ENCODE peak calls at places on chromosomes 3 and 15, in seven cellular contexts. One of them, this sample, is unnamed.

GRCh38 chr3:141782386-141782932 is 19.3 kb downstream of the GRK7 start:
- DNase-seq in lung: no peak
- DNase-seq in endodermal cell: peak
- DNase-seq in neural progenitor cell: no peak
- DNase-seq in A549: peak
- DNase-seq in choroid plexus epithelial cell: peak
- DNase-seq in breast epithelium: no peak
- DNase-seq in this sample: no peak

GRCh38 chr15:90024406-90024805 is 23.3 kb downstream of the ZNF710 start:
- DNase-seq in endodermal cell: peak
- DNase-seq in lung: no peak
- DNase-seq in choroid plexus epithelial cell: no peak
- DNase-seq in neural progenitor cell: no peak
- DNase-seq in A549: no peak
- DNase-seq in breast epithelium: no peak
- DNase-seq in this sample: no peak

GRCh38 chr3:156847746-156848339 is 21.7 kb downstream of the LEKR1 start:
- DNase-seq in A549: no peak
- DNase-seq in neural progenitor cell: no peak
- DNase-seq in lung: no peak
- DNase-seq in endodermal cell: no peak
- DNase-seq in choroid plexus epithelial cell: no peak
- DNase-seq in breast epithelium: no peak
- DNase-seq in this sample: no peak

GRCh38 chr3:31661993-31662392 is 129.3 kb downstream of the STT3B start:
- DNase-seq in lung: no peak
- DNase-seq in endodermal cell: no peak
- DNase-seq in breast epithelium: no peak
- DNase-seq in neural progenitor cell: no peak
- DNase-seq in choroid plexus epithelial cell: no peak
- DNase-seq in A549: no peak
- DNase-seq in this sample: no peak

GRCh38 chr15:33700695-33701303 is 267.5 kb upstream of the CHRM5 start:
- DNase-seq in endodermal cell: peak
- DNase-seq in A549: peak
- DNase-seq in neural progenitor cell: peak
- DNase-seq in breast epithelium: peak
- DNase-seq in choroid plexus epithelial cell: peak
- DNase-seq in lung: peak
- DNase-seq in this sample: no peak

GRCh38 chr15:67142142-67143092 is 77.0 kb downstream of the SMAD3 start:
- DNase-seq in endodermal cell: peak
- DNase-seq in breast epithelium: no peak
- DNase-seq in A549: peak
- DNase-seq in choroid plexus epithelial cell: peak
- DNase-seq in lung: no peak
- DNase-seq in neural progenitor cell: no peak
- DNase-seq in this sample: no peak

GRCh38 chr15:50907866-50908208 is 646 bp upstream of the AP4E1 start:
- DNase-seq in endodermal cell: peak
- DNase-seq in lung: peak
- DNase-seq in choroid plexus epithelial cell: peak
- DNase-seq in breast epithelium: no peak
- DNase-seq in neural progenitor cell: peak
- DNase-seq in A549: peak
- DNase-seq in this sample: no peak

GRCh38 chr3:169071003-169071402 is 592.5 kb downstream of the MECOM start:
- DNase-seq in endodermal cell: no peak
- DNase-seq in A549: no peak
- DNase-seq in lung: no peak
- DNase-seq in choroid plexus epithelial cell: peak
- DNase-seq in neural progenitor cell: no peak
- DNase-seq in breast epithelium: no peak
- DNase-seq in this sample: no peak

GRCh38 chr3:196431193-196432136 is 762 bp downstream of the UBXN7 start:
- DNase-seq in endodermal cell: no peak
- DNase-seq in A549: peak
- DNase-seq in lung: peak
- DNase-seq in neural progenitor cell: peak
- DNase-seq in breast epithelium: no peak
- DNase-seq in choroid plexus epithelial cell: peak
- DNase-seq in this sample: peak

GRCh38 chr3:155790272-155790918 is 15.7 kb downstream of the C3orf33 start:
- DNase-seq in breast epithelium: no peak
- DNase-seq in endodermal cell: no peak
- DNase-seq in A549: no peak
- DNase-seq in neural progenitor cell: no peak
- DNase-seq in choroid plexus epithelial cell: no peak
- DNase-seq in lung: no peak
- DNase-seq in this sample: no peak

GRCh38 chr15:83843511-83843910 is 189.6 kb downstream of the ADAMTSL3 start:
- DNase-seq in choroid plexus epithelial cell: peak
- DNase-seq in breast epithelium: no peak
- DNase-seq in neural progenitor cell: no peak
- DNase-seq in endodermal cell: no peak
- DNase-seq in A549: no peak
- DNase-seq in lung: no peak
- DNase-seq in this sample: no peak

GRCh38 chr3:146682176-146682575 is 77.0 kb upstream of the PLSCR5 start:
- DNase-seq in neural progenitor cell: no peak
- DNase-seq in breast epithelium: no peak
- DNase-seq in endodermal cell: no peak
- DNase-seq in choroid plexus epithelial cell: peak
- DNase-seq in lung: no peak
- DNase-seq in A549: no peak
- DNase-seq in this sample: no peak

GRCh38 chr3:158152186-158152585 is 42.3 kb downstream of the RSRC1 start:
- DNase-seq in endodermal cell: no peak
- DNase-seq in breast epithelium: no peak
- DNase-seq in lung: no peak
- DNase-seq in A549: no peak
- DNase-seq in choroid plexus epithelial cell: peak
- DNase-seq in neural progenitor cell: no peak
- DNase-seq in this sample: no peak

GRCh38 chr15:74920472-74920871 is 13.8 kb upstream of the FAM219B start:
- DNase-seq in endodermal cell: no peak
- DNase-seq in A549: no peak
- DNase-seq in choroid plexus epithelial cell: no peak
- DNase-seq in breast epithelium: no peak
- DNase-seq in neural progenitor cell: no peak
- DNase-seq in lung: no peak
- DNase-seq in this sample: no peak

GRCh38 chr3:57060089-57060829 is at the start of gene SPATA12:
- DNase-seq in breast epithelium: peak
- DNase-seq in lung: peak
- DNase-seq in A549: peak
- DNase-seq in neural progenitor cell: peak
- DNase-seq in choroid plexus epithelial cell: peak
- DNase-seq in endodermal cell: peak
- DNase-seq in this sample: peak

GRCh38 chr3:166052440-166052839 is 215.2 kb upstream of the BCHE start:
- DNase-seq in endodermal cell: peak
- DNase-seq in choroid plexus epithelial cell: no peak
- DNase-seq in breast epithelium: no peak
- DNase-seq in neural progenitor cell: peak
- DNase-seq in lung: no peak
- DNase-seq in A549: no peak
- DNase-seq in this sample: no peak

GRCh38 chr15:92958105-92958504 is 58.0 kb downstream of the CHD2 start:
- DNase-seq in neural progenitor cell: no peak
- DNase-seq in lung: no peak
- DNase-seq in choroid plexus epithelial cell: peak
- DNase-seq in breast epithelium: no peak
- DNase-seq in endodermal cell: no peak
- DNase-seq in A549: no peak
- DNase-seq in this sample: no peak

GRCh38 chr15:76393614-76394013 is 57.0 kb downstream of the ISL2 start:
- DNase-seq in A549: no peak
- DNase-seq in lung: no peak
- DNase-seq in breast epithelium: no peak
- DNase-seq in endodermal cell: no peak
- DNase-seq in choroid plexus epithelial cell: peak
- DNase-seq in neural progenitor cell: no peak
- DNase-seq in this sample: no peak

GRCh38 chr3:148971819-148972218 is 19.5 kb upstream of the GYG1 start:
- DNase-seq in A549: no peak
- DNase-seq in lung: no peak
- DNase-seq in neural progenitor cell: no peak
- DNase-seq in choroid plexus epithelial cell: peak
- DNase-seq in breast epithelium: no peak
- DNase-seq in endodermal cell: no peak
- DNase-seq in this sample: no peak

GRCh38 chr15:39999538-39999937 is 39.4 kb downstream of the SRP14 start:
- DNase-seq in choroid plexus epithelial cell: no peak
- DNase-seq in A549: no peak
- DNase-seq in breast epithelium: no peak
- DNase-seq in endodermal cell: no peak
- DNase-seq in lung: no peak
- DNase-seq in neural progenitor cell: no peak
- DNase-seq in this sample: no peak

DNA sequence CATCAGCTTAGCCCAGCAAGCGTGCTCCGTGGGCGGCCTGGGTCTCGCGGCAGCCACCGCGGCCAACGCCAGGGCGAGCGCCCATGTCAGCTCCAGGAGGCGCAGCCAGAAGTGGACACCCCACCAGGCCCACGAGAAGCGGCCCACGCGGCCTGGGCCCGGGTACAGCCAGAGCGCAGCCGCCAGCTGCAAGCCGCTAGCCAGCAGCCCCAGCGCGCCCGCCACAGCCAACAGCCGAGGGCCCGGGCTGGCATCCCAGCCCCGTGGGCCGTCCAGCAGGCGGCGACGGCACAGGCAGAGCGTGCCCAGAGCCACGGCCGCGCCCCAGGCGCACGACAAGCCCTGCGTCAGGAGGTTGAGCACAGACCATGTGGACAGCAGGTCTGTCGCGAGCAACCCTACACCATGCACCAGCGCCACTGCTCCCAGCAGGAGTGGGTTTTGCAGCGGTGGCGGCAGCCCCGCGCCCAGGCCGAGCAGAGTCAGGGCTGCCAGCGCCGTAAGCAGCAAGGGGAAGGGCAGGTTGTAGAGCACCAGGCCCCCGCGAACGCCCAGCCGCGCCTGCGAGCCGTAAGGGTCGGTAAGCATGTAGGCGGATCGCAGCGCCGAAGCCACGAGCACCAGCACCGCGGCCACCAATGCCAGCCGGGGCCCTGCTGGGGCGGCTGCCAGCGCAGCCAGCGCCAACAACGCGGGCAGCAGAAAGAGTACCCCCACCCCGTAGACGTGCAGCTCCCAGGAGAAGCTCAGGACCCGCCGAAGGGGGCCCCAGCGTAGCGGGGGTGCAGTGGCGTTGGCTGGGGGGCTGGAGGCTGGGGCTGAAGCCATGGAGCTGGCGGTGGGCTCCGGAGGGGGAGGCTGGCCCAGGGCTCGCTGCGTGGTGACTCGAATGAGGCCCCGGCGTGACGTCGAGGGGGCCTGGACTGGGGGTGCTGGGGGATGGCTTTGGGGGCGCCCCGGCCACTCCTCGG is 4.9 kb downstream of the PRRT3 start:
- DNase-seq in A549: peak
- DNase-seq in endodermal cell: peak
- DNase-seq in neural progenitor cell: peak
- DNase-seq in lung: peak
- DNase-seq in breast epithelium: peak
- DNase-seq in choroid plexus epithelial cell: peak
- DNase-seq in this sample: no peak
- TF ChIP-seq CTCF in A549: peak
- TF ChIP-seq CTCF in endodermal cell: peak
- TF ChIP-seq CTCF in neural progenitor cell: peak
- TF ChIP-seq CTCF in lung: peak
- TF ChIP-seq CTCF in breast epithelium: peak
- TF ChIP-seq CTCF in choroid plexus epithelial cell: peak
- TF ChIP-seq CTCF in this sample: peak

DNA sequence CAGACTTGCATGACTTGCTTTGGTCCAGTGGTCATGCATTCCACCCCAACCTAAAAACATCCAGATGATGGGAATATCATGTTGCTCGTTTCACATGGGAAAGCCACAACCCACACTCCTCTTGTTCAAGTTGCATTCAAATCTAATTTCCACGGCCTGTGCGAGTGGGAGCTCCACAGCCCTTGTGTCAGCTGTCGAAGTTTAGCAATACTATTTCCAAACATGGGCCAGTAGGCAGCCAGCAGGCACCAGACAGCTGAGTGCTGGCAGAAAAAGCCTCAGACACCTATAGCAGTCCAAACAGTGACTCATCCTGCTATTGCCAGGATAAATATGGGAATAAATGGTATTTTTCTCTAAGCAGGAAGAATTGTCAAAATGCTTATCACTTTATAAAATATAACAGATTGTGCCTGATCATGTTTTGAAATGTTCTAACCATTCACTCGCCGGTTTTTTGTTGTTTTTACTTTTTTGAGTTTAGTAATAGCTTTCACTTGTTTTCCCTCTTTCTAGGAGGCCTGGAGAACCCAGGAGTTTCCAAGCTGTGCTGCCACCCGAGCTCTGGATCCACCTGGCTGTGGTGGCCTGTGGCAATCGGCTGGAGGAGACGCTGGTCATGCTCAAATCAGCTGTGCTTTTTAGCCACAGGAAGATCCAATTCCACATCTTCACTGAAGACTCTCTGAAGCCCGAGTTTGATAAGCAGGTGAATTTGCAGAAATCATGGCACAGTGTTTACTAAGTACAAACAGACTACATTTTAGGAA is 20.2 kb downstream of the GXYLT2 start:
- DNase-seq in lung: no peak
- DNase-seq in choroid plexus epithelial cell: peak
- DNase-seq in breast epithelium: peak
- DNase-seq in A549: peak
- DNase-seq in neural progenitor cell: no peak
- DNase-seq in endodermal cell: no peak
- DNase-seq in this sample: no peak
- H3K4me3 ChIP-seq in lung: no peak
- H3K4me3 ChIP-seq in choroid plexus epithelial cell: no peak
- H3K4me3 ChIP-seq in breast epithelium: no peak
- H3K4me3 ChIP-seq in A549: no peak
- H3K4me3 ChIP-seq in neural progenitor cell: no peak
- H3K4me3 ChIP-seq in endodermal cell: no peak
- H3K4me3 ChIP-seq in this sample: no peak

GRCh38 chr3:185071401-185071800 is 81.5 kb downstream of the C3orf70 start:
- DNase-seq in lung: no peak
- DNase-seq in breast epithelium: no peak
- DNase-seq in endodermal cell: no peak
- DNase-seq in choroid plexus epithelial cell: no peak
- DNase-seq in neural progenitor cell: no peak
- DNase-seq in A549: no peak
- DNase-seq in this sample: no peak
- TF ChIP-seq CTCF in lung: no peak
- TF ChIP-seq CTCF in breast epithelium: no peak
- TF ChIP-seq CTCF in endodermal cell: no peak
- TF ChIP-seq CTCF in choroid plexus epithelial cell: no peak
- TF ChIP-seq CTCF in neural progenitor cell: no peak
- TF ChIP-seq CTCF in A549: no peak
- TF ChIP-seq CTCF in this sample: peak

DNA sequence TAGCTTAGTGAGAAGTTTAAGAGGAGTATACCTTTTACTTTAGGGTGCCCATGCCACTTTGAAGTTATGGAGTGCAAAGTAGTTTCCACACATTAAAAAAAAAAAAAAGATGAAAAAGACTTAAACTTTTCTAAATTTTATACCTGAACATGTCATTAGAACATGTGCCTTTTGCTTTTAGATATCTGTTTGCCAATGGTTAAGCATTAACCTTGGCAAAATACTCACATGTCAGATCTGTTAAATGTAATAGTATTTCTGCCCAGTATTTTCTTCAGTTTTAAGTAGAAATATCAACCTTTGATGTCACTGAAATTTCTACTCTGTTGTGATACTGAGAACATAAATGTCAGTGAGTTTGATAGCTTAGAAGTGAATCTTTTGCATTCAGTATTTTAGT is 12.2 kb downstream of the ZFAND6 start:
- DNase-seq in choroid plexus epithelial cell: no peak
- DNase-seq in breast epithelium: no peak
- DNase-seq in endodermal cell: no peak
- DNase-seq in neural progenitor cell: no peak
- DNase-seq in lung: no peak
- DNase-seq in A549: no peak
- DNase-seq in this sample: no peak
- H3K4me3 ChIP-seq in choroid plexus epithelial cell: no peak
- H3K4me3 ChIP-seq in breast epithelium: no peak
- H3K4me3 ChIP-seq in endodermal cell: peak
- H3K4me3 ChIP-seq in neural progenitor cell: peak
- H3K4me3 ChIP-seq in lung: no peak
- H3K4me3 ChIP-seq in A549: peak
- H3K4me3 ChIP-seq in this sample: peak

This sample was measured in epithelial cell of proximal tubule.